ENCODE peak calls at places on chromosomes 11 and 22, in five cellular contexts. R is aorta; Z is stimulated activated naive CD8-positive, alpha-beta T cell treated with anti-CD3 and anti-CD28 coated beads, Interleukin-15, amount 100 ng/mL, for 72 hours; K is transverse colon; W is left colon. I is an unnamed sample.

GRCh38 chr11:82403640-82404305 is 329.9 kb downstream of the FAM181B start:
- DNase-seq in W (no peak), R (no peak), Z (no peak), K (no peak), I (no peak)

GRCh38 chr22:26679003-26679629 is 21.7 kb downstream of the MIAT start:
- DNase-seq in Z (peak; percentile 76), K (peak; percentile 80), R (peak; percentile 88), W (peak; percentile 69), I (peak; percentile 70)

GRCh38 chr11:119377961-119378667 is 3.4 kb downstream of the USP2 start:
- DNase-seq in Z (no peak), W (no peak), K (no peak), R (no peak), I (no peak)

GRCh38 chr11:8239056-8239455 is 24.6 kb downstream of the LMO1 start:
- DNase-seq in W (no peak), Z (no peak), R (no peak), K (no peak), I (no peak)

GRCh38 chr11:121578216-121579063 is 125.7 kb upstream of the SORL1-AS1 start:
- DNase-seq in R (no peak), K (no peak), W (no peak), Z (no peak), I (no peak)

GRCh38 chr22:19210188-19210587 is 31.7 kb upstream of the SLC25A1 start:
- DNase-seq in W (no peak), K (no peak), R (peak; percentile 35), Z (no peak), I (no peak)

GRCh38 chr11:44858796-44859527 is 91.7 kb downstream of the TP53I11 start:
- DNase-seq in R (no peak), Z (no peak), K (no peak), W (no peak), I (no peak)

GRCh38 chr11:128421577-128421976 is 165.8 kb downstream of the ETS1 start:
- DNase-seq in Z (no peak), R (no peak), W (no peak), K (no peak), I (no peak)

GRCh38 chr11:79092791-79093313 is 348.0 kb downstream of the TENM4 start:
- DNase-seq in R (no peak), K (no peak), W (no peak), Z (no peak), I (no peak)

GRCh38 chr11:85316967-85317366 is 310.2 kb downstream of the DLG2 start:
- DNase-seq in K (no peak), R (no peak), W (no peak), Z (no peak), I (no peak)

GRCh38 chr22:23827351-23827995 is 11.3 kb downstream of the DERL3 start:
- DNase-seq in R (no peak), Z (no peak), K (no peak), W (no peak), I (peak; percentile 17)

GRCh38 chr22:40449676-40450035 is 79.3 kb downstream of the SGSM3 start:
- DNase-seq in Z (no peak), K (no peak), W (no peak), R (no peak), I (no peak)